ENCODE peak calls at places on chromosome 5, in six cellular contexts. C, T, L, H, A and U are unnamed samples.

GRCh38 chr5:137734962-137735530 is 843 bp downstream of the KLHL3 start:
- DNase-seq in C (no peak), T (no peak), L (no peak), H (no peak), A (no peak), U (no peak)

GRCh38 chr5:83900307-83900706 is 179.7 kb upstream of the HAPLN1 start:
- DNase-seq in C (no peak), T (no peak), L (no peak), H (no peak), A (no peak), U (no peak)

GRCh38 chr5:96823900-96824351 is 16.2 kb upstream of the ERAP1 start:
- DNase-seq in C (no peak), T (no peak), L (no peak), H (no peak), A (no peak), U (peak)

GRCh38 chr5:10828241-10828640 is 67.2 kb upstream of the DAP start:
- DNase-seq in C (no peak), T (no peak), L (no peak), H (no peak), A (no peak), U (peak)

GRCh38 chr5:129905467-129906176 is 1.4 kb downstream of the CHSY3 start:
- DNase-seq in C (no peak), T (no peak), L (no peak), H (no peak), A (peak), U (no peak)

GRCh38 chr5:107389130-107389553 is 281.6 kb downstream of the EFNA5 start:
- DNase-seq in C (no peak), T (no peak), L (no peak), H (peak), A (peak), U (no peak)

GRCh38 chr5:166595274-166595951 is 1696.0 kb upstream of the WWC1 start:
- DNase-seq in C (no peak), T (no peak), L (no peak), H (no peak), A (no peak), U (no peak)

GRCh38 chr5:122076669-122077450 is 1.2 kb downstream of the LOX start:
- DNase-seq in C (no peak), T (no peak), L (no peak), H (no peak), A (peak), U (peak)

GRCh38 chr5:13566903-13567339 is 377.6 kb downstream of the DNAH5 start:
- DNase-seq in C (no peak), T (no peak), L (no peak), H (no peak), A (no peak), U (peak)

GRCh38 chr5:60633336-60633735 is 66.6 kb downstream of the DEPDC1B start:
- DNase-seq in C (no peak), T (no peak), L (no peak), H (no peak), A (no peak), U (peak)

GRCh38 chr5:150644496-150644895 is 4.0 kb downstream of the SYNPO start:
- DNase-seq in C (no peak), T (no peak), L (no peak), H (no peak), A (no peak), U (no peak)

GRCh38 chr5:149268928-149269557 is 2.6 kb upstream of the AFAP1L1 start:
- DNase-seq in C (no peak), T (no peak), L (no peak), H (no peak), A (peak), U (peak)

GRCh38 chr5:32339878-32340277 is 27.1 kb upstream of the MTMR12 start:
- DNase-seq in C (no peak), T (no peak), L (no peak), H (no peak), A (no peak), U (no peak)

GRCh38 chr5:28014779-28015178 is 976.4 kb upstream of the CDH9 start:
- DNase-seq in C (no peak), T (no peak), L (no peak), H (no peak), A (peak), U (no peak)

GRCh38 chr5:124480022-124480421 is 266.4 kb downstream of the ZNF608 start:
- DNase-seq in C (no peak), T (no peak), L (no peak), H (no peak), A (no peak), U (no peak)

GRCh38 chr5:170357853-170358497 is 31.2 kb downstream of the KCNMB1 start:
- DNase-seq in C (no peak), T (no peak), L (no peak), H (no peak), A (no peak), U (no peak)

GRCh38 chr5:180618487-180618829 is 27.2 kb upstream of the SCGB3A1 start:
- DNase-seq in C (no peak), T (no peak), L (no peak), H (no peak), A (no peak), U (no peak)

GRCh38 chr5:123876265-123876790 is 364.4 kb downstream of the CSNK1G3 start:
- DNase-seq in C (no peak), T (no peak), L (no peak), H (no peak), A (no peak), U (no peak)